ENCODE peak calls at places on chromosomes 1 and 21, in four cellular contexts. I is HepG2, D is K562, W is GM12878. T is an unnamed sample.

GRCh38 chr1:112172294-112172882 is 182.9 kb upstream of the KCND3 start:
- DNase-seq in I (peak), D (peak), W (no peak), T (peak)

GRCh38 chr1:3119748-3120524 is 50.9 kb downstream of the PRDM16 start:
- DNase-seq in I (no peak), W (no peak), D (no peak), T (no peak)

GRCh38 chr1:152777510-152778137 is 2.7 kb downstream of the LCE1F start:
- DNase-seq in W (no peak), D (peak), I (peak), T (no peak)

GRCh38 chr1:115458426-115459114 is 120.5 kb upstream of the NGF start:
- DNase-seq in D (no peak), W (no peak), I (no peak), T (no peak)

GRCh38 chr1:20485527-20486456 is at the start of gene CAMK2N1:
- DNase-seq in W (no peak), I (peak), D (peak), T (peak)

GRCh38 chr1:35499230-35499629 is 58.0 kb downstream of the KIAA0319L start:
- DNase-seq in D (no peak), W (no peak), I (no peak), T (no peak)

GRCh38 chr21:36747114-36747814 is 48.3 kb downstream of the SIM2 start:
- DNase-seq in W (no peak), D (peak), I (no peak), T (peak)

GRCh38 chr1:84164156-84164555 is 20.1 kb downstream of the PRKACB start:
- DNase-seq in I (no peak), W (no peak), D (no peak), T (no peak)

GRCh38 chr1:206658264-206658980 is 23.1 kb downstream of the DYRK3 start:
- DNase-seq in D (peak), I (no peak), W (no peak), T (peak)

GRCh38 chr21:31553926-31554325 is 105.6 kb upstream of the SOD1 start:
- DNase-seq in I (no peak), W (no peak), D (no peak), T (no peak)

GRCh38 chr21:41639766-41640165 is 127.1 kb downstream of the RIPK4 start:
- DNase-seq in W (no peak), D (no peak), I (no peak), T (no peak)

GRCh38 chr21:37557261-37557950 is 190.8 kb downstream of the DYRK1A start:
- DNase-seq in D (no peak), W (peak), I (peak), T (no peak)

GRCh38 chr1:21851430-21852250 is 39.6 kb downstream of the LDLRAD2 start:
- DNase-seq in D (no peak), W (no peak), I (no peak), T (no peak)

GRCh38 chr1:46670134-46670533 is 1.5 kb upstream of the TEX38 start:
- DNase-seq in D (peak), I (no peak), W (no peak), T (no peak)

DNA sequence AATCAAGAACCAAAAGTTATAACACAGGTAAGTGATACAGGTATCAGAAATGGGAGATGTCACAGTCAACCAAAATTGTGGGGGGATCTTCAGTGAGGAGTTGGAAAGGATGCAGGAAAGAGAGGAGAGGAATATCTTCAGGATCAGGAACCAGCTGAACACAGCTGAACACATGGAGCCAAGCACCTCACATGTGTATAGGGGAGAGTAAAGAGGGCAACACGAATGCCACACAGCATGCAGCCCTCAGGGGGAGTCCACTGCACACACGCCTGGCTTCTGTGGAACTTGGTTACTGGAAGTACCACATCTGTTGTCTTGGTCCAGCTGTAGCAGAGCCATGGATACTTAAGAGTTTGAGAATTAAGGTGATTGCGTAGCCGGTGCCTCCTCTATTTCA is 218.8 kb downstream of the RGS7 start:
- DNase-seq in D (no peak), I (no peak), W (no peak), T (no peak)
- TF ChIP-seq ATF3 in D (no peak), I (no peak), W (no peak), T (no peak)

DNA sequence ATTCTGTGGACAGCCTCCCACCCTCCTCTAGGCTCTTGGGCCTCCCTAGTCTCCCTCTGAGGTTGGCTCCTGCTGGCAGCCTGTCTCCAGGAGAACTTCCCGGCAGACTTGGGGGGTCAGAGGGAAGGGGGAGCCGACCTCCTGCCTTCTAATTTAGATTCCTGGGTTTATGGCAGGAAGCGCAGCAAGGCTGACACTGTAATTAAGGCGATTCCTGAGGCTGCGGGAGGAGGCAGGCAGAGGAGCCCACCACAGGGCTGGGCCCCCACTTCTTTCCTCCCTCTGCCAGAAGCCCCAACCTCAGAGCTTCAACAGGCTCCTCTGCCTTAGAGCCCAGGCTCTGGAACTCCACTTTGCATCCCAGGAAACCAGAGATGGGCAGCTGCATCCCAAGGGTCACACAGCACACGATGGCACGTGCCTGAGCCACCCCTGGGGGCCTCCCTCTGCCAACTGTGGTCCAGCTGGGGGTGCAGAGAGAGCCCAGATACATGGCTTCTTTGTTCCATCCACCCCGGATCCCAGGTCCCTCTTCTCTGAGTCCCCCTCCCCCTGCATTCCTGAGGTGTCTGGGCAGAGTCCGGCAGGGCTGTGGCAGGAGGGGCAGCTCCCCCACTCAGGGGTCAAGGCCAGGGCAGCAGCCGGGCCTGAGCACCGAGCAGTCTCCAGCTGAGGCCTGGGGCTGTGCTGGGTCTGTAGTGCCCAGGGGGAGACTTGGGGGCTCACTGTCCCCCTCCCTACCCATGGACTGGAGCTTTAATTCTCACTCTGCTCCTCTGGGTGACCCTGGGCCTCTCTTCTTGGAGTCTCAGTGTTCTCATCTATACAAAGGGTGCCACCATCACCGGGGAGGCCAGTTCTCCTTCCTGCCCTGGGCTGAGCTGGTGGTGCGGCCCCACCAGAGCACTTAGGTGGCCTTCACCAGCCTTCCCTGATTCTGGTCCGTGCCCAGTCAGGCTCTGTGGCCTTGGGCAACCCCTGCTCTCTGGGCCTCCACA is 39.4 kb upstream of the FAM131C start:
- DNase-seq in W (no peak), I (peak), D (no peak), T (peak)
- TF ChIP-seq TCF7 in W (no peak), I (no peak), D (no peak), T (no peak)

GRCh38 chr1:64584479-64584878 is 114.5 kb downstream of the CACHD1 start:
- DNase-seq in D (no peak), W (no peak), I (no peak), T (no peak)
- TF ChIP-seq ATF3 in D (no peak), W (no peak), I (no peak), T (no peak)

GRCh38 chr1:42012852-42013251 is 94.1 kb upstream of the HIVEP3 start:
- DNase-seq in D (no peak), I (no peak), W (no peak), T (no peak)

GRCh38 chr1:42017730-42018129 is 99.0 kb upstream of the HIVEP3 start:
- DNase-seq in W (no peak), D (no peak), I (no peak), T (no peak)

GRCh38 chr1:42017259-42017658 is 98.5 kb upstream of the HIVEP3 start:
- DNase-seq in W (peak), D (no peak), I (no peak), T (no peak)

GRCh38 chr1:42013881-42014470 is 95.3 kb upstream of the HIVEP3 start:
- DNase-seq in I (no peak), W (no peak), D (no peak), T (no peak)

GRCh38 chr1:42014823-42015222 is 96.1 kb upstream of the HIVEP3 start:
- DNase-seq in I (no peak), W (no peak), D (no peak), T (no peak)
- TF ChIP-seq TCF7 in I (no peak), W (no peak), D (no peak), T (no peak)

DNA sequence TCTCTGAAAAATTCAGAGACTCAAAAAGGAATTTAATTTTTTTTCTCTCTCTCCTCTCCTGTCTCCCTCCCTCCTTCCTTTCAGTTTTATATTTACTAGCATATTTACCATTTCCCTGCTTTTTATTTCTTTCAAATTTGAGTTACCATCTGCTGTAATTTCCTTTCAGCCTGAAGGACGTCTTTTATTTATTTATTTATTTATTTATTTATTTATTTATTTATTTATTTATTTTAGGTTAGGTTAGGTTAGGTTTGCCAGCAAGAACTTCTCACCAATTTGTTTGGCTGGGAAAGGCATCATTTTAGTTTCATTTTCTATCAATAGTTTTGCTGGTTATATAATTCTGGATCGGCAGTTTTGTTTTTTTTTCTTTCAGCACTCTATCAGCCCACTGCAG is 231.7 kb upstream of the ZRANB2 start:
- DNase-seq in W (no peak), I (no peak), D (no peak), T (no peak)
- TF ChIP-seq ATF3 in W (no peak), I (no peak), D (no peak), T (no peak)

DNA sequence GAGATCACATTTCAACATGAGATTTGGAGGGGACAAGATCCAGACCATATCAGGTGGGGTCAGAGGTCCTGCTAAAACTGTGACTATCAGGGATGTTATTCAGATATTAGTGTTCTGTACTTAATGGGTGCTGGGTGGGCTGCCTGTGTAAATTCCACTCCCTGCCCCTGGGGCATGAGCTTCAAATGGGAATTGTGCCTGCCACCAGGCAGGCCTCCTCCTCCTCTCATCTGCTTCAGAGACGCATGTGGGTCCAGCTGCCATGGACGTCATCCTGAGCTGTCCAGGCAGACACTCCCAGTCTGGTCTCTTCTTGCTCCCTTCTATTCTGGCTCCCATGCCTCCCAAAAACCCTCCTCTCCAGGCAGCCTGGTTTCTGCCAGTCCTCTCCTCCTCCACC is 10.4 kb downstream of the QSOX1 start:
- DNase-seq in D (no peak), W (no peak), I (no peak), T (no peak)
- TF ChIP-seq TCF7 in D (no peak), W (no peak), I (no peak), T (no peak)

T was measured in WTC11.